ENCODE peak calls at places on chromosomes 3 and 15, in seven cellular contexts. One of them, this sample, is unnamed.

GRCh38 chr15:87211547-87211946 is 1045.0 kb downstream of the NTRK3 start:
- DNase-seq in Panc1: no peak
- DNase-seq in brain microvascular endothelial cell: no peak
- DNase-seq in AG09309: no peak
- DNase-seq in A549: no peak
- DNase-seq in body of pancreas: no peak
- DNase-seq in neural progenitor cell: no peak
- DNase-seq in this sample: peak

GRCh38 chr15:64883097-64883581 is 28.6 kb upstream of the ANKDD1A start:
- DNase-seq in neural progenitor cell: no peak
- DNase-seq in A549: no peak
- DNase-seq in body of pancreas: no peak
- DNase-seq in Panc1: no peak
- DNase-seq in AG09309: no peak
- DNase-seq in brain microvascular endothelial cell: peak
- DNase-seq in this sample: peak

GRCh38 chr15:96356494-96357455 is 26.3 kb downstream of the NR2F2 start:
- DNase-seq in brain microvascular endothelial cell: peak
- DNase-seq in Panc1: no peak
- DNase-seq in AG09309: no peak
- DNase-seq in neural progenitor cell: peak
- DNase-seq in A549: peak
- DNase-seq in body of pancreas: peak
- DNase-seq in this sample: peak

GRCh38 chr3:173289072-173289471 is 108.5 kb upstream of the NLGN1 start:
- DNase-seq in brain microvascular endothelial cell: no peak
- DNase-seq in body of pancreas: no peak
- DNase-seq in AG09309: no peak
- DNase-seq in Panc1: no peak
- DNase-seq in neural progenitor cell: no peak
- DNase-seq in A549: no peak
- DNase-seq in this sample: no peak

GRCh38 chr3:170689218-170689874 is 103.5 kb upstream of the SLC7A14 start:
- DNase-seq in body of pancreas: peak
- DNase-seq in A549: peak
- DNase-seq in brain microvascular endothelial cell: peak
- DNase-seq in neural progenitor cell: peak
- DNase-seq in AG09309: peak
- DNase-seq in Panc1: no peak
- DNase-seq in this sample: peak

GRCh38 chr3:49553320-49553689 is 972 bp upstream of the BSN start:
- DNase-seq in AG09309: no peak
- DNase-seq in neural progenitor cell: no peak
- DNase-seq in A549: no peak
- DNase-seq in brain microvascular endothelial cell: no peak
- DNase-seq in Panc1: no peak
- DNase-seq in body of pancreas: no peak
- DNase-seq in this sample: peak

GRCh38 chr3:102129774-102130608 is 280.7 kb downstream of the NFKBIZ start:
- DNase-seq in brain microvascular endothelial cell: peak
- DNase-seq in Panc1: peak
- DNase-seq in AG09309: peak
- DNase-seq in neural progenitor cell: no peak
- DNase-seq in A549: peak
- DNase-seq in body of pancreas: peak
- DNase-seq in this sample: peak

GRCh38 chr15:23912191-23912590 is 225.1 kb upstream of the NDN start:
- DNase-seq in Panc1: no peak
- DNase-seq in brain microvascular endothelial cell: no peak
- DNase-seq in A549: no peak
- DNase-seq in body of pancreas: peak
- DNase-seq in neural progenitor cell: peak
- DNase-seq in AG09309: no peak
- DNase-seq in this sample: no peak

GRCh38 chr15:82804575-82804949 is 1.3 kb downstream of the FSD2 start:
- DNase-seq in Panc1: no peak
- DNase-seq in body of pancreas: no peak
- DNase-seq in A549: no peak
- DNase-seq in AG09309: no peak
- DNase-seq in neural progenitor cell: no peak
- DNase-seq in brain microvascular endothelial cell: no peak
- DNase-seq in this sample: peak

GRCh38 chr3:14237431-14237830 is 58.8 kb downstream of the LSM3 start:
- DNase-seq in neural progenitor cell: no peak
- DNase-seq in A549: no peak
- DNase-seq in brain microvascular endothelial cell: no peak
- DNase-seq in AG09309: no peak
- DNase-seq in body of pancreas: no peak
- DNase-seq in Panc1: no peak
- DNase-seq in this sample: no peak

GRCh38 chr15:70089692-70089971 is 8.1 kb downstream of the TLE3 start:
- DNase-seq in Panc1: no peak
- DNase-seq in body of pancreas: no peak
- DNase-seq in brain microvascular endothelial cell: no peak
- DNase-seq in A549: no peak
- DNase-seq in neural progenitor cell: no peak
- DNase-seq in AG09309: no peak
- DNase-seq in this sample: no peak

GRCh38 chr3:195066441-195066841 is 204.5 kb downstream of the XXYLT1 start:
- DNase-seq in brain microvascular endothelial cell: no peak
- DNase-seq in AG09309: no peak
- DNase-seq in Panc1: no peak
- DNase-seq in neural progenitor cell: no peak
- DNase-seq in body of pancreas: peak
- DNase-seq in A549: no peak
- DNase-seq in this sample: no peak

GRCh38 chr3:190886945-190887344 is 24.5 kb upstream of the GMNC start:
- DNase-seq in neural progenitor cell: no peak
- DNase-seq in brain microvascular endothelial cell: no peak
- DNase-seq in A549: peak
- DNase-seq in AG09309: no peak
- DNase-seq in Panc1: no peak
- DNase-seq in body of pancreas: no peak
- DNase-seq in this sample: peak

GRCh38 chr3:194985031-194985578 is 285.9 kb downstream of the XXYLT1 start:
- DNase-seq in body of pancreas: peak
- DNase-seq in neural progenitor cell: peak
- DNase-seq in Panc1: no peak
- DNase-seq in A549: no peak
- DNase-seq in AG09309: no peak
- DNase-seq in brain microvascular endothelial cell: peak
- DNase-seq in this sample: peak

GRCh38 chr3:72593881-72594397 is 254.3 kb downstream of the SHQ1 start:
- DNase-seq in body of pancreas: no peak
- DNase-seq in AG09309: no peak
- DNase-seq in brain microvascular endothelial cell: no peak
- DNase-seq in A549: no peak
- DNase-seq in Panc1: no peak
- DNase-seq in neural progenitor cell: no peak
- DNase-seq in this sample: no peak

DNA sequence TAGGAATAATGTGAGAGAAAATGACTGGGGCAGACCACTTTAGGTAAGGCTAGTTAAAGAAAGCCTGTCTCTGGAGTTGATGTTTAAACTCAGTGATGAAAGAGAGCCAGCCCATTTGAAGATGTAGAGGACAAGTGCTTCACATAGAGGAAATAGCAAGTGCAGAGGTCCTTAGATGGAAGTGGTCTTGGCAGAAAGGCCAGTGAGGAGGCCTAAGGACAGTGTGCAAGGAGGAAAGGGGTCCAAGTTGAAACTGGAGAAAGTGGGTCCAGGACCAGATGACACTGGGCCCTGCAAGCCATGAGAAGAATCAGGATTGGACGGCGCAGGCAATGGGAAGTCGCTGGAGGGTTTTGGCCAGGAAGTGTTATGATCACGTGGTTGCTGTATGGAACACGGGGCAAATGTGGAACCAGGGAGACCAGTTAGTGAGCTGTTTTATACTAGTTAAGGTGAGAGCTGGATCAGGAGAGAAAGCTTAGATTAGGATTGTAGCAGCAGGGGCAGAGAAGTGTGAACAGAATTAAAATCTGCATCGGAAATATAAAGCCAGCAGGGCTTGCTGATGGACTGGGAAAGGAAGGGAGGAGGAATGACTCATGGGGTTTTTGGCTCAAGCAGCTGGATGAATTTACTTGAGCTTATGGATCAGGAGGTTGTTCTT is 48.0 kb upstream of the SCAANT1 start:
- DNase-seq in Panc1: peak
- DNase-seq in A549: peak
- DNase-seq in brain microvascular endothelial cell: peak
- DNase-seq in AG09309: no peak
- DNase-seq in neural progenitor cell: no peak
- DNase-seq in body of pancreas: peak
- DNase-seq in this sample: peak
- H3K4me3 ChIP-seq in Panc1: peak
- H3K4me3 ChIP-seq in A549: peak
- H3K4me3 ChIP-seq in brain microvascular endothelial cell: peak
- H3K4me3 ChIP-seq in AG09309: peak
- H3K4me3 ChIP-seq in neural progenitor cell: no peak
- H3K4me3 ChIP-seq in body of pancreas: no peak
- H3K4me3 ChIP-seq in this sample: peak

DNA sequence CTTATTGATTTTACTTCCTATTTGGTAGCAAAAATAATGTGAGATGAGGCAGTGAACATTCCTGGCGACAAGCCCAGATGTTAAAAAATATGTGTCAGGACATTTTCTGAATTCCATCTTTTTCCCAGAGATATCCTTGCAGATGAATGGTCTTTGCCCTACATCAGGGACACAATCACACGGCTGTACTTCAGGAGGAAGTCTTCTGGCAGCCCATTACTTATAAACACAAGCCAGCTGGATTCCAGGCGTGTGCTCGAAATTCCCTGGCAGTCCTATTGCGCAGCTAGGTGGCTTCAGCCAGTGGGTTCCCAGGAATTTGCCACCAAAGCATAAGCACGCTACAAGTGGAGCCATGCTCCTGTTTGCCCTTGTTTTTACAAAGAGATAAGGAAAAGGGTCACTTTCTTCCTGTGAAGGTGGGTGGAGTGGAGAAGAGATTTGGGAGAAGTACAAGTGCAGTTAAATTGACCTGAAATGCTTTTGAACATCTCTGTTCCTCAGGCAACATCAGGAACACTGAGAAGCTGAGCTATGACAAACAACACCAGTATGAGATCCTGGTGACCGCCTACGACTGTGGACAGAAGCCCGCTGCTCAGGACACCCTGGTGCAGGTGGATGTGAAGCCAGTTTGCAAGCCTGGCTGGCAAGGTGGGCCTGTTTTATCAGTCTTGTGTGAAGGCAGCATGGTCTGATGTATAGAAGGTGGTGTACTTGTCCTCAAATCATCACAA is 257.1 kb upstream of the TRIM42 start:
- DNase-seq in A549: peak
- DNase-seq in brain microvascular endothelial cell: peak
- DNase-seq in Panc1: no peak
- DNase-seq in AG09309: peak
- DNase-seq in body of pancreas: peak
- DNase-seq in neural progenitor cell: no peak
- DNase-seq in this sample: no peak
- TF ChIP-seq CTCF in A549: no peak
- TF ChIP-seq CTCF in brain microvascular endothelial cell: no peak
- TF ChIP-seq CTCF in Panc1: no peak
- TF ChIP-seq CTCF in AG09309: no peak
- TF ChIP-seq CTCF in body of pancreas: peak
- TF ChIP-seq CTCF in neural progenitor cell: no peak
- TF ChIP-seq CTCF in this sample: no peak

GRCh38 chr3:157001561-157001960 is 158.4 kb downstream of the CCNL1 start:
- DNase-seq in A549: no peak
- DNase-seq in AG09309: no peak
- DNase-seq in body of pancreas: no peak
- DNase-seq in Panc1: no peak
- DNase-seq in brain microvascular endothelial cell: no peak
- DNase-seq in neural progenitor cell: no peak
- DNase-seq in this sample: no peak

DNA sequence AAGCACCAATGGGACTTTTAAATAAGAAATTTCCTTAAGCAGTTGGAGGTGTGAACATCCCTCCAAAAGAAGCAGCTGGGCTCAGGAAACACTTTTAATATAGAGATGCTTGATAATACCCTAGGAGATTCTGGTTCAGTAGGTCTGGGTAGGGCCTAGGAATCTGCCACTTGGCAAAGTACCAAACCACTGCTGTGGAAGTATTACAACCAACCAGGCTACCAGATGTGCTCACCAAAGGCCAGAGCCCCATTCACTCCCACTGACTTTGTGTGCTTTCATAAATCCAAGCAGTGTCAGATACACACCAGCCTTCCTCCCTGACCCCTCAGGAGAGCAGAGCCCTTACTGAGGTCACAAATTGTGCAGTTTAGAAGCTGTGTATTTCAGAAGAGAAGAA is 162.6 kb downstream of the CCNL1 start:
- DNase-seq in A549: no peak
- DNase-seq in Panc1: no peak
- DNase-seq in body of pancreas: no peak
- DNase-seq in neural progenitor cell: no peak
- DNase-seq in AG09309: peak
- DNase-seq in brain microvascular endothelial cell: no peak
- DNase-seq in this sample: peak
- H3K4me3 ChIP-seq in A549: no peak
- H3K4me3 ChIP-seq in Panc1: no peak
- H3K4me3 ChIP-seq in body of pancreas: no peak
- H3K4me3 ChIP-seq in neural progenitor cell: no peak
- H3K4me3 ChIP-seq in AG09309: no peak
- H3K4me3 ChIP-seq in brain microvascular endothelial cell: no peak
- H3K4me3 ChIP-seq in this sample: no peak

GRCh38 chr3:36817806-36818205 is 53.5 kb upstream of the DCLK3 start:
- DNase-seq in brain microvascular endothelial cell: no peak
- DNase-seq in AG09309: no peak
- DNase-seq in body of pancreas: no peak
- DNase-seq in A549: no peak
- DNase-seq in Panc1: no peak
- DNase-seq in neural progenitor cell: no peak
- DNase-seq in this sample: no peak

GRCh38 chr3:36824443-36824842 is 60.1 kb upstream of the DCLK3 start:
- DNase-seq in neural progenitor cell: no peak
- DNase-seq in brain microvascular endothelial cell: no peak
- DNase-seq in body of pancreas: no peak
- DNase-seq in Panc1: no peak
- DNase-seq in AG09309: no peak
- DNase-seq in A549: no peak
- DNase-seq in this sample: no peak

GRCh38 chr3:36826240-36826639 is 61.9 kb upstream of the DCLK3 start:
- DNase-seq in body of pancreas: no peak
- DNase-seq in neural progenitor cell: no peak
- DNase-seq in Panc1: no peak
- DNase-seq in A549: no peak
- DNase-seq in AG09309: no peak
- DNase-seq in brain microvascular endothelial cell: no peak
- DNase-seq in this sample: no peak

GRCh38 chr3:36827133-36827532 is 62.8 kb upstream of the DCLK3 start:
- DNase-seq in neural progenitor cell: no peak
- DNase-seq in Panc1: no peak
- DNase-seq in A549: no peak
- DNase-seq in body of pancreas: no peak
- DNase-seq in AG09309: no peak
- DNase-seq in brain microvascular endothelial cell: no peak
- DNase-seq in this sample: no peak

DNA sequence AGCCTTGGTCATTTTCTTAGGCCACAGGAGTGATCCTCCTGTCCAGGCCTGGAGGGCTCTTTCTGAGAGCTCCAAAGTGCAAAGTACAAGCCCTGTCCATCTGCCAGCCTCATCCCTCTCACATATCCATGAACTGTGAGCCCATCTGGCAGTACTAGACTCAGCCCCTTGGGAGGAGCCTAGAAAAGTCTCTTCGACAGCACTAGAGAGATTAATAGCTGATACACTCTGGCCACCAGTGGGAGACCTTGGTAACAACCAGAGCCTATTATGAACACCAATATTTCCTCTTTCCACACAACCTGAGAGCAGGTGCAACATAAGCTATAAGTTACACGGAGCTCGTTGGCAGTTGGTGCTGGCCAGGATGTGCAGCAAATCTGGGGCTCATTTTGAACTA is 59.5 kb upstream of the DCLK3 start:
- DNase-seq in AG09309: no peak
- DNase-seq in A549: no peak
- DNase-seq in Panc1: no peak
- DNase-seq in body of pancreas: no peak
- DNase-seq in neural progenitor cell: no peak
- DNase-seq in brain microvascular endothelial cell: no peak
- DNase-seq in this sample: no peak
- TF ChIP-seq CTCF in AG09309: no peak
- TF ChIP-seq CTCF in A549: no peak
- TF ChIP-seq CTCF in Panc1: no peak
- TF ChIP-seq CTCF in body of pancreas: no peak
- TF ChIP-seq CTCF in neural progenitor cell: no peak
- TF ChIP-seq CTCF in brain microvascular endothelial cell: no peak
- TF ChIP-seq CTCF in this sample: no peak